ENCODE peak calls at places on chromosomes 11 and 22, in nine cellular contexts. One of them, this sample, is unnamed.

GRCh38 chr11:9001736-9002135 is 2.1 kb downstream of the NRIP3 start:
- DNase-seq in brain microvascular endothelial cell: peak; percentile 92
- DNase-seq in CD8-positive, alpha-beta T cell: no peak
- DNase-seq in pancreas: no peak
- DNase-seq in left ventricle myocardium inferior: no peak
- DNase-seq in astrocyte of the spinal cord: peak; percentile 84
- DNase-seq in choroid plexus epithelial cell: peak; percentile 74
- DNase-seq in upper lobe of right lung: no peak
- DNase-seq in NB4: peak; percentile 90
- DNase-seq in this sample: peak; percentile 48

GRCh38 chr11:79237676-79238075 is 203.2 kb downstream of the TENM4 start:
- DNase-seq in brain microvascular endothelial cell: peak; percentile 70
- DNase-seq in CD8-positive, alpha-beta T cell: no peak
- DNase-seq in pancreas: no peak
- DNase-seq in left ventricle myocardium inferior: no peak
- DNase-seq in astrocyte of the spinal cord: peak; percentile 90
- DNase-seq in choroid plexus epithelial cell: peak; percentile 92
- DNase-seq in upper lobe of right lung: no peak
- DNase-seq in NB4: no peak
- DNase-seq in this sample: peak; percentile 67

GRCh38 chr11:13354335-13354734 is 76.7 kb downstream of the BMAL1 start:
- DNase-seq in brain microvascular endothelial cell: no peak
- DNase-seq in CD8-positive, alpha-beta T cell: no peak
- DNase-seq in pancreas: no peak
- DNase-seq in left ventricle myocardium inferior: no peak
- DNase-seq in astrocyte of the spinal cord: no peak
- DNase-seq in choroid plexus epithelial cell: peak; percentile 59
- DNase-seq in upper lobe of right lung: no peak
- DNase-seq in NB4: peak; percentile 45
- DNase-seq in this sample: no peak

GRCh38 chr22:42725606-42726355 is 5.1 kb upstream of the A4GALT start:
- DNase-seq in brain microvascular endothelial cell: no peak
- DNase-seq in CD8-positive, alpha-beta T cell: no peak
- DNase-seq in pancreas: no peak
- DNase-seq in left ventricle myocardium inferior: no peak
- DNase-seq in astrocyte of the spinal cord: no peak
- DNase-seq in choroid plexus epithelial cell: peak; percentile 48
- DNase-seq in upper lobe of right lung: no peak
- DNase-seq in NB4: no peak
- DNase-seq in this sample: no peak

GRCh38 chr22:17941501-17942406 is 82.6 kb downstream of the MICAL3 start:
- DNase-seq in brain microvascular endothelial cell: no peak
- DNase-seq in CD8-positive, alpha-beta T cell: no peak
- DNase-seq in pancreas: no peak
- DNase-seq in left ventricle myocardium inferior: no peak
- DNase-seq in astrocyte of the spinal cord: no peak
- DNase-seq in choroid plexus epithelial cell: no peak
- DNase-seq in upper lobe of right lung: no peak
- DNase-seq in NB4: no peak
- DNase-seq in this sample: no peak

GRCh38 chr11:97703815-97704214 is 1314.0 kb downstream of the JRKL start:
- DNase-seq in brain microvascular endothelial cell: no peak
- DNase-seq in CD8-positive, alpha-beta T cell: no peak
- DNase-seq in pancreas: no peak
- DNase-seq in left ventricle myocardium inferior: no peak
- DNase-seq in astrocyte of the spinal cord: no peak
- DNase-seq in choroid plexus epithelial cell: no peak
- DNase-seq in upper lobe of right lung: no peak
- DNase-seq in NB4: no peak
- DNase-seq in this sample: no peak

GRCh38 chr11:46345881-46346484 is 1.3 kb upstream of the DGKZ start:
- DNase-seq in brain microvascular endothelial cell: no peak
- DNase-seq in CD8-positive, alpha-beta T cell: no peak
- DNase-seq in pancreas: no peak
- DNase-seq in left ventricle myocardium inferior: no peak
- DNase-seq in astrocyte of the spinal cord: no peak
- DNase-seq in choroid plexus epithelial cell: no peak
- DNase-seq in upper lobe of right lung: no peak
- DNase-seq in NB4: peak; percentile 71
- DNase-seq in this sample: no peak

GRCh38 chr11:58592760-58593472 is 14.1 kb downstream of the ZFP91 start:
- DNase-seq in brain microvascular endothelial cell: no peak
- DNase-seq in CD8-positive, alpha-beta T cell: no peak
- DNase-seq in pancreas: peak; percentile 43
- DNase-seq in left ventricle myocardium inferior: no peak
- DNase-seq in astrocyte of the spinal cord: no peak
- DNase-seq in choroid plexus epithelial cell: peak; percentile 10
- DNase-seq in upper lobe of right lung: no peak
- DNase-seq in NB4: no peak
- DNase-seq in this sample: no peak

GRCh38 chr11:4093519-4094347 is 866 bp upstream of the RRM1 start:
- DNase-seq in brain microvascular endothelial cell: no peak
- DNase-seq in CD8-positive, alpha-beta T cell: no peak
- DNase-seq in pancreas: no peak
- DNase-seq in left ventricle myocardium inferior: no peak
- DNase-seq in astrocyte of the spinal cord: no peak
- DNase-seq in choroid plexus epithelial cell: no peak
- DNase-seq in upper lobe of right lung: no peak
- DNase-seq in NB4: no peak
- DNase-seq in this sample: no peak

GRCh38 chr22:46462726-46463371 is 74.6 kb downstream of the CELSR1 start:
- DNase-seq in brain microvascular endothelial cell: peak; percentile 45
- DNase-seq in CD8-positive, alpha-beta T cell: no peak
- DNase-seq in pancreas: no peak
- DNase-seq in left ventricle myocardium inferior: no peak
- DNase-seq in astrocyte of the spinal cord: peak; percentile 52
- DNase-seq in choroid plexus epithelial cell: peak; percentile 29
- DNase-seq in upper lobe of right lung: no peak
- DNase-seq in NB4: no peak
- DNase-seq in this sample: peak; percentile 34

GRCh38 chr22:38398609-38399401 is 56.2 kb downstream of the KCNJ4 start:
- DNase-seq in brain microvascular endothelial cell: peak; percentile 58
- DNase-seq in CD8-positive, alpha-beta T cell: peak; percentile 89
- DNase-seq in pancreas: peak; percentile 81
- DNase-seq in left ventricle myocardium inferior: peak; percentile 89
- DNase-seq in astrocyte of the spinal cord: peak; percentile 69
- DNase-seq in choroid plexus epithelial cell: peak; percentile 75
- DNase-seq in upper lobe of right lung: peak; percentile 92
- DNase-seq in NB4: peak; percentile 86
- DNase-seq in this sample: no peak

DNA sequence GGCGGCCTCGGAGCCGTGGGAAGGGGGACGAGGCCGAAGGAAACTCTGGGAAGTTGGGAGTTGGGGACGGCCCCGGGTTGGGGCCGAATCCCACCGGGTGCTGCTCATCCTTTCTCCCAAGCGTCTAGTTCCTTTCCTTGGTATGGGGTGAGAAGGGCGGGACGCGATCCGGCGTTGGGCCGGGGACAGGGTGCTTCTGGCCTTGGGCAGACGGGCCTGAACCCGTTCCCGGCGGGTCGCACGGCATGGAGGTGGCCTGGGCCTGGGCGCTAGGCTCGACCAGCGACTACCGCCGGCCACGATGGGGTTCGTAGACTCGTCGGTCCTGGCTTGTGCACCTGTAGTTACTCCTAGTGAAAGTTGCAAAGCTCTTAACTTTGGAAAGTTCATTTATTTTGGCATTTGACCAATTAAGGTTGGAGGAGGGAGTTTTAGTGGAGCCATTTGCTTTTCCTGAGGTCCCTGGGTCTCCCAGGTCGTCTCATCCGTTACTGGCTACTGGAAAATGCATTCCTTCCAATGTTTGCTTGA is 1.0 kb downstream of the SYT9 start:
- DNase-seq in brain microvascular endothelial cell: no peak
- DNase-seq in CD8-positive, alpha-beta T cell: no peak
- DNase-seq in pancreas: no peak
- DNase-seq in left ventricle myocardium inferior: no peak
- DNase-seq in astrocyte of the spinal cord: no peak
- DNase-seq in choroid plexus epithelial cell: no peak
- DNase-seq in upper lobe of right lung: peak; percentile 56
- DNase-seq in NB4: no peak
- DNase-seq in this sample: no peak
- H3K4me3 ChIP-seq in brain microvascular endothelial cell: peak overlapping the region; percentile 55
- H3K4me3 ChIP-seq in CD8-positive, alpha-beta T cell: no peak overlapping the region
- H3K4me3 ChIP-seq in pancreas: peak overlapping the region; percentile 76
- H3K4me3 ChIP-seq in left ventricle myocardium inferior: peak overlapping the region; percentile 73
- H3K4me3 ChIP-seq in astrocyte of the spinal cord: no peak overlapping the region
- H3K4me3 ChIP-seq in choroid plexus epithelial cell: no peak overlapping the region
- H3K4me3 ChIP-seq in upper lobe of right lung: peak overlapping the region; percentile 50
- H3K4me3 ChIP-seq in NB4: no peak overlapping the region
- H3K4me3 ChIP-seq in this sample: no peak overlapping the region

GRCh38 chr22:26619510-26619909 is 1.7 kb upstream of the CRYBB1 start:
- DNase-seq in brain microvascular endothelial cell: no peak
- DNase-seq in CD8-positive, alpha-beta T cell: no peak
- DNase-seq in pancreas: no peak
- DNase-seq in left ventricle myocardium inferior: peak; percentile 39
- DNase-seq in astrocyte of the spinal cord: no peak
- DNase-seq in choroid plexus epithelial cell: no peak
- DNase-seq in upper lobe of right lung: no peak
- DNase-seq in NB4: no peak
- DNase-seq in this sample: no peak
- H3K4me3 ChIP-seq in brain microvascular endothelial cell: no peak overlapping the region
- H3K4me3 ChIP-seq in CD8-positive, alpha-beta T cell: no peak overlapping the region
- H3K4me3 ChIP-seq in pancreas: no peak overlapping the region
- H3K4me3 ChIP-seq in left ventricle myocardium inferior: no peak overlapping the region
- H3K4me3 ChIP-seq in astrocyte of the spinal cord: no peak overlapping the region
- H3K4me3 ChIP-seq in choroid plexus epithelial cell: no peak overlapping the region
- H3K4me3 ChIP-seq in upper lobe of right lung: no peak overlapping the region
- H3K4me3 ChIP-seq in NB4: no peak overlapping the region
- H3K4me3 ChIP-seq in this sample: no peak overlapping the region

DNA sequence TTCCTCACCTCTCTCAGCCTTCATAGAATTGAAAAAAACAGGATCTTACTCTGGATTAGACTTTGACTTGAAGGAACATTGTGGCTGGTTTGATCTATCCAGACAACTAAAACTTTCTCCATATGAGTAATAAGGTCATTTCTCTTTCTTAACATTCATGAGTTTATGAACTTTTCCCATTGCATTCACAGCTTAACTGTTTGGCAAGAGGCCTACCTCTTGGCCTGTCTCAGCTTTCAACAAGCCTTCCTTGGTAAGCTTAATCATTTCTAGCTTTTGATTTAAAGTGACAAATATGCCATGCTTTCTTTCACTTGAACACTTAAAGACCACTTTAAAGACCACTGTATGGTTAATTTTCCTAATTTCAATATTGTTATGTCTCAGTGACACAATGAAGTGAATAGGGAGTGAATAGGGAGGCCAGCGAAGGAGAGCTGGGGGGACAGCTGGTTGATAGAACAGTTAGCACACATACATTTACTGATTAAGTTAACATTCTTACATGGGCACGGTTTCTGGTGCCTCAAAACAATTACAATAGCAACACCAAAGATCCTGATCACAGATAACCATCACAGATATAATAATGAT is 17.0 kb downstream of the IMMP1L start:
- DNase-seq in brain microvascular endothelial cell: peak; percentile 31
- DNase-seq in CD8-positive, alpha-beta T cell: no peak
- DNase-seq in pancreas: no peak
- DNase-seq in left ventricle myocardium inferior: no peak
- DNase-seq in astrocyte of the spinal cord: peak; percentile 65
- DNase-seq in choroid plexus epithelial cell: peak; percentile 87
- DNase-seq in upper lobe of right lung: no peak
- DNase-seq in NB4: no peak
- DNase-seq in this sample: peak; percentile 28
- H3K4me3 ChIP-seq in brain microvascular endothelial cell: no peak overlapping the region
- H3K4me3 ChIP-seq in CD8-positive, alpha-beta T cell: no peak overlapping the region
- H3K4me3 ChIP-seq in pancreas: no peak overlapping the region
- H3K4me3 ChIP-seq in left ventricle myocardium inferior: no peak overlapping the region
- H3K4me3 ChIP-seq in astrocyte of the spinal cord: no peak overlapping the region
- H3K4me3 ChIP-seq in choroid plexus epithelial cell: no peak overlapping the region
- H3K4me3 ChIP-seq in upper lobe of right lung: no peak overlapping the region
- H3K4me3 ChIP-seq in NB4: no peak overlapping the region
- H3K4me3 ChIP-seq in this sample: no peak overlapping the region

GRCh38 chr11:11844272-11844671 is 2.5 kb downstream of the USP47 start:
- DNase-seq in brain microvascular endothelial cell: no peak
- DNase-seq in CD8-positive, alpha-beta T cell: no peak
- DNase-seq in pancreas: no peak
- DNase-seq in left ventricle myocardium inferior: no peak
- DNase-seq in astrocyte of the spinal cord: no peak
- DNase-seq in choroid plexus epithelial cell: no peak
- DNase-seq in upper lobe of right lung: no peak
- DNase-seq in NB4: peak; percentile 8
- DNase-seq in this sample: no peak
- H3K4me3 ChIP-seq in brain microvascular endothelial cell: peak overlapping the region; percentile 80
- H3K4me3 ChIP-seq in CD8-positive, alpha-beta T cell: peak overlapping the region; percentile 92
- H3K4me3 ChIP-seq in pancreas: peak overlapping the region; percentile 83
- H3K4me3 ChIP-seq in left ventricle myocardium inferior: peak overlapping the region; percentile 89
- H3K4me3 ChIP-seq in astrocyte of the spinal cord: peak overlapping the region; percentile 76
- H3K4me3 ChIP-seq in choroid plexus epithelial cell: no peak overlapping the region
- H3K4me3 ChIP-seq in upper lobe of right lung: peak overlapping the region; percentile 79
- H3K4me3 ChIP-seq in NB4: peak overlapping the region; percentile 71
- H3K4me3 ChIP-seq in this sample: no peak overlapping the region

GRCh38 chr11:86064236-86064803 is 4.6 kb downstream of the PICALM start:
- DNase-seq in brain microvascular endothelial cell: no peak
- DNase-seq in CD8-positive, alpha-beta T cell: no peak
- DNase-seq in pancreas: no peak
- DNase-seq in left ventricle myocardium inferior: no peak
- DNase-seq in astrocyte of the spinal cord: no peak
- DNase-seq in choroid plexus epithelial cell: peak; percentile 50
- DNase-seq in upper lobe of right lung: no peak
- DNase-seq in NB4: peak; percentile 26
- DNase-seq in this sample: no peak

GRCh38 chr11:86066606-86067229 is 2.2 kb downstream of the PICALM start:
- DNase-seq in brain microvascular endothelial cell: no peak
- DNase-seq in CD8-positive, alpha-beta T cell: no peak
- DNase-seq in pancreas: no peak
- DNase-seq in left ventricle myocardium inferior: no peak
- DNase-seq in astrocyte of the spinal cord: no peak
- DNase-seq in choroid plexus epithelial cell: no peak
- DNase-seq in upper lobe of right lung: no peak
- DNase-seq in NB4: no peak
- DNase-seq in this sample: no peak

GRCh38 chr11:86068138-86068861 is 584 bp downstream of the PICALM start:
- DNase-seq in brain microvascular endothelial cell: no peak
- DNase-seq in CD8-positive, alpha-beta T cell: peak; percentile 35
- DNase-seq in pancreas: peak; percentile 32
- DNase-seq in left ventricle myocardium inferior: peak; percentile 31
- DNase-seq in astrocyte of the spinal cord: no peak
- DNase-seq in choroid plexus epithelial cell: no peak
- DNase-seq in upper lobe of right lung: peak; percentile 74
- DNase-seq in NB4: peak; percentile 67
- DNase-seq in this sample: no peak

GRCh38 chr11:86067230-86068137 is 1.4 kb downstream of the PICALM start:
- DNase-seq in brain microvascular endothelial cell: no peak
- DNase-seq in CD8-positive, alpha-beta T cell: no peak
- DNase-seq in pancreas: no peak
- DNase-seq in left ventricle myocardium inferior: no peak
- DNase-seq in astrocyte of the spinal cord: no peak
- DNase-seq in choroid plexus epithelial cell: peak; percentile 25
- DNase-seq in upper lobe of right lung: no peak
- DNase-seq in NB4: peak; percentile 66
- DNase-seq in this sample: no peak

GRCh38 chr11:86066033-86066432 is 2.9 kb downstream of the PICALM start:
- DNase-seq in brain microvascular endothelial cell: no peak
- DNase-seq in CD8-positive, alpha-beta T cell: no peak
- DNase-seq in pancreas: no peak
- DNase-seq in left ventricle myocardium inferior: no peak
- DNase-seq in astrocyte of the spinal cord: no peak
- DNase-seq in choroid plexus epithelial cell: no peak
- DNase-seq in upper lobe of right lung: no peak
- DNase-seq in NB4: no peak
- DNase-seq in this sample: no peak
- H3K4me3 ChIP-seq in brain microvascular endothelial cell: peak overlapping the region; percentile 95
- H3K4me3 ChIP-seq in CD8-positive, alpha-beta T cell: peak overlapping the region; percentile 94
- H3K4me3 ChIP-seq in pancreas: peak overlapping the region; percentile 92
- H3K4me3 ChIP-seq in left ventricle myocardium inferior: peak overlapping the region; percentile 94
- H3K4me3 ChIP-seq in astrocyte of the spinal cord: peak overlapping the region; percentile 98
- H3K4me3 ChIP-seq in choroid plexus epithelial cell: peak overlapping the region; percentile 93
- H3K4me3 ChIP-seq in upper lobe of right lung: peak overlapping the region; percentile 88
- H3K4me3 ChIP-seq in NB4: peak overlapping the region; percentile 93
- H3K4me3 ChIP-seq in this sample: peak overlapping the region; percentile 99

GRCh38 chr22:41038732-41039131 is 53.7 kb upstream of the EP300 start:
- DNase-seq in brain microvascular endothelial cell: no peak
- DNase-seq in CD8-positive, alpha-beta T cell: no peak
- DNase-seq in pancreas: no peak
- DNase-seq in left ventricle myocardium inferior: no peak
- DNase-seq in astrocyte of the spinal cord: no peak
- DNase-seq in choroid plexus epithelial cell: no peak
- DNase-seq in upper lobe of right lung: no peak
- DNase-seq in NB4: no peak
- DNase-seq in this sample: no peak
- H3K4me3 ChIP-seq in brain microvascular endothelial cell: no peak overlapping the region
- H3K4me3 ChIP-seq in CD8-positive, alpha-beta T cell: no peak overlapping the region
- H3K4me3 ChIP-seq in pancreas: no peak overlapping the region
- H3K4me3 ChIP-seq in left ventricle myocardium inferior: no peak overlapping the region
- H3K4me3 ChIP-seq in astrocyte of the spinal cord: no peak overlapping the region
- H3K4me3 ChIP-seq in choroid plexus epithelial cell: no peak overlapping the region
- H3K4me3 ChIP-seq in upper lobe of right lung: no peak overlapping the region
- H3K4me3 ChIP-seq in NB4: no peak overlapping the region
- H3K4me3 ChIP-seq in this sample: no peak overlapping the region